ENCODE peak calls at places on chromosomes 12 and 14, in four cellular contexts. One of them, this sample, is unnamed. For H3K4me1, the result is how much of the 10 kb centered on the place peaks cover.

GRCh38 chr12:34595749-34596733 is 573.7 kb downstream of the ALG10 start:
- DNase-seq in lower lobe of right lung: peak
- DNase-seq in fibroblast of lung: no peak
- DNase-seq in neural progenitor cell: no peak
- DNase-seq in this sample: no peak

GRCh38 chr14:96793547-96793946 is 3.6 kb upstream of the VRK1 start:
- DNase-seq in fibroblast of lung: peak
- DNase-seq in neural progenitor cell: no peak
- DNase-seq in lower lobe of right lung: no peak
- DNase-seq in this sample: no peak

GRCh38 chr14:76186318-76187027 is 34.8 kb downstream of the GPATCH2L start:
- DNase-seq in neural progenitor cell: peak
- DNase-seq in lower lobe of right lung: no peak
- DNase-seq in fibroblast of lung: no peak
- DNase-seq in this sample: no peak

GRCh38 chr14:89428556-89429196 is 11.6 kb upstream of the FOXN3 start:
- DNase-seq in fibroblast of lung: peak
- DNase-seq in lower lobe of right lung: no peak
- DNase-seq in neural progenitor cell: peak
- DNase-seq in this sample: no peak

GRCh38 chr14:78245238-78245637 is 75.1 kb downstream of the NRXN3 start:
- DNase-seq in neural progenitor cell: no peak
- DNase-seq in fibroblast of lung: no peak
- DNase-seq in lower lobe of right lung: peak
- DNase-seq in this sample: no peak

GRCh38 chr12:89895591-89895990 is 187.0 kb upstream of the ATP2B1 start:
- DNase-seq in lower lobe of right lung: no peak
- DNase-seq in fibroblast of lung: no peak
- DNase-seq in neural progenitor cell: no peak
- DNase-seq in this sample: no peak

GRCh38 chr14:50343424-50343823 is 31.3 kb downstream of the DMAC2L start:
- DNase-seq in lower lobe of right lung: no peak
- DNase-seq in fibroblast of lung: peak
- DNase-seq in neural progenitor cell: no peak
- DNase-seq in this sample: no peak

GRCh38 chr12:94762259-94762942 is 112.0 kb upstream of the TMCC3 start:
- DNase-seq in neural progenitor cell: no peak
- DNase-seq in lower lobe of right lung: no peak
- DNase-seq in fibroblast of lung: no peak
- DNase-seq in this sample: no peak

GRCh38 chr12:4276524-4277204 is 3.1 kb downstream of the CCND2 start:
- DNase-seq in fibroblast of lung: peak
- DNase-seq in lower lobe of right lung: peak
- DNase-seq in neural progenitor cell: peak
- DNase-seq in this sample: peak

GRCh38 chr14:64762044-64763034 is 58.1 kb downstream of the PLEKHG3 start:
- DNase-seq in lower lobe of right lung: peak
- DNase-seq in fibroblast of lung: peak
- DNase-seq in neural progenitor cell: peak
- DNase-seq in this sample: peak
- H3K27ac ChIP-seq in lower lobe of right lung: peak
- H3K27ac ChIP-seq in fibroblast of lung: peak
- H3K27ac ChIP-seq in neural progenitor cell: no peak
- H3K27ac ChIP-seq in this sample: peak

DNA sequence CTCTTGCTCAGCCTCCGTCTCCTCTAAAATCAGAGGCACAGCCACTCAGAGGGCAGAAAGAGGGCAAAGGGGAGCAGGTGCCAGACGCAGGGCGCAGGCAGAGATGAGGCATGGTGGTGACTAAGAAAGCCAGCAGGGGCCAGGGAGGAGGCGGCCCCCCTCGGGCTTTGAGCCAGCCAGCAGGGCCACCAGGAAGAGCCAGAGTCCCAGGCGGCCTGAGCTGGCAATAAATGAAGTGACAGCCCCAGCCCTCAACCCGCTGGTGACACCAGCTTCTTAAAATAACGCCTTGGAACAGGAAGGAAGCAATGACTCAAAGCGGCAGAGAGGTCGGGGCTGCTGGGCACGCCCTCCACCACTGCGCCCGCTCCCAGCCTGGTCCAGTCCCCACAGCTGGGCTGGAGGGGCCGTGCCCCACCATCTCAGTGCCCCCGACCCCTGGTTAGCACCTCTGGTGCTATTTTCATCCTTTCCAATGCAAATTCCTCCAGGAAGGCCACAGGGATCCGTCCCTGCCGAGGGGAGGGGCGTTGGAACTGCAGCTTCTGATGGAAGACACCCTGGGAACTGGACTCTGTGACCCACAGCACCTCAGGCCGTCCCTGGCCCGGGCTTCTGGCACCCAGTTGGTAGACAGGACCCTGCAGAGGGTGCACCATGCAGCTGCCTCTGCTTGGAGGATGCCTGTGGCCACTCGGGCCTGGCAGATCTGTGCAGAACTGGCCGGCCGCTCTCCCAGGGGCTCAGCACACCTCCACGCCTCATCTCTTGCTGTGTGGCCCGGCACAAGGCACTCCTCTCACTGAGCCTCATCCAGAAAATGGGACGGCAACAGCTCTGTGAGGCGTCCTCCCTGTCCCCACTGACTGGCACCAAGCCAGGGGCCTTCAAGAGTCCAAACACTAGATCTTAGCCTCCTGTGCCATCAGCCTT is 113.7 kb downstream of the NCOR2 start:
- DNase-seq in fibroblast of lung: peak
- DNase-seq in neural progenitor cell: no peak
- DNase-seq in lower lobe of right lung: peak
- DNase-seq in this sample: peak
- H3K4me1 ChIP-seq in fibroblast of lung: under half
- H3K4me1 ChIP-seq in neural progenitor cell: under half
- H3K4me1 ChIP-seq in lower lobe of right lung: half or more
- H3K4me1 ChIP-seq in this sample: under half

GRCh38 chr14:98138666-98139065 is 1133.3 kb downstream of the BCL11B start:
- DNase-seq in fibroblast of lung: peak
- DNase-seq in lower lobe of right lung: no peak
- DNase-seq in neural progenitor cell: peak
- DNase-seq in this sample: peak

GRCh38 chr14:98144964-98145363 is 1127.0 kb downstream of the BCL11B start:
- DNase-seq in fibroblast of lung: peak
- DNase-seq in neural progenitor cell: no peak
- DNase-seq in lower lobe of right lung: no peak
- DNase-seq in this sample: no peak

GRCh38 chr14:98137626-98138025 is 1134.4 kb downstream of the BCL11B start:
- DNase-seq in fibroblast of lung: no peak
- DNase-seq in lower lobe of right lung: no peak
- DNase-seq in neural progenitor cell: no peak
- DNase-seq in this sample: no peak

GRCh38 chr14:98143566-98143965 is 1128.4 kb downstream of the BCL11B start:
- DNase-seq in lower lobe of right lung: no peak
- DNase-seq in neural progenitor cell: no peak
- DNase-seq in fibroblast of lung: no peak
- DNase-seq in this sample: no peak

GRCh38 chr14:98140862-98141261 is 1131.1 kb downstream of the BCL11B start:
- DNase-seq in neural progenitor cell: no peak
- DNase-seq in lower lobe of right lung: no peak
- DNase-seq in fibroblast of lung: no peak
- DNase-seq in this sample: no peak
- H3K4me3 ChIP-seq in neural progenitor cell: no peak
- H3K4me3 ChIP-seq in lower lobe of right lung: no peak
- H3K4me3 ChIP-seq in fibroblast of lung: no peak
- H3K4me3 ChIP-seq in this sample: no peak

DNA sequence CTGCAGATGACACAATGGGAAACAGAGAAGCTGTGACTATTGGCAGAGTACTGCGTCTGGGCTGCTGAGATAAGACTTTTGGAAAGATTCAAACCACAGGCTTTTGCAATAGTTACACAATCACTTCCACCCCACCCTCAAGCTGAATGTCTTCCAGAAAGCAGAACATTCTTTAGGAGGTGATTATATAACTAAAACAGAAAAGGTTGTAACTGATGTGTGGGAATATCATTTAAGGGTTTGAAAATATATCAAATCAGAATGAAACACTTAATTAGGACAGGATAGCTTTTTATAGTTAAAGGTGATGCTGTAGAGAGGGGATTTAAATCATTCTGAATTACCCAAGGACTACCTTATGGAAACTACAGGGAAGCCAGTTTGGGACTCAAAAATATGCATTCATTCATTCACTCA is 75.2 kb upstream of the TMPO start:
- DNase-seq in neural progenitor cell: no peak
- DNase-seq in lower lobe of right lung: peak
- DNase-seq in fibroblast of lung: peak
- DNase-seq in this sample: peak
- H3K27ac ChIP-seq in neural progenitor cell: no peak
- H3K27ac ChIP-seq in lower lobe of right lung: peak
- H3K27ac ChIP-seq in fibroblast of lung: no peak
- H3K27ac ChIP-seq in this sample: no peak

DNA sequence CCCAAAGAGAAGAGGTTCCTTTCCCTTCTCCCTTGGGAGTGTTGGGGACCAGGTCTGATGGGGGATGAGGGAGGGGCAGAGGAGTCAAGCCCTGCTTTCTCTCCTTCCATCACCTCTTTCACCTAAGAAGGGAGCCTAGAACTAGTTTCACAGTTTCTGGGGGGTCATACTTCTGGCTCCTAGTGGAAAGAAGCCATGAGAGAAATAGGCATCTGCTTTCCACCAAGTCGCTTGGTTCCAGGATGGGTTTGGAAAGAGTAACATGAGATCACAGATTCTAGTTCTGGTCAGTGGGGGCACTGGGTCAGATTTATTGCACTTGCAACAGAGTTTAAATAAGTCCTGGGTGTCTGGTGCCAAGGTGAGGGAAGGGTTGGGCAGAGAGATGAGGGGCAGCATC is 10.5 kb upstream of the ZNF385A start:
- DNase-seq in fibroblast of lung: no peak
- DNase-seq in lower lobe of right lung: no peak
- DNase-seq in neural progenitor cell: no peak
- DNase-seq in this sample: no peak
- H3K4me1 ChIP-seq in fibroblast of lung: under half
- H3K4me1 ChIP-seq in lower lobe of right lung: under half
- H3K4me1 ChIP-seq in neural progenitor cell: under half
- H3K4me1 ChIP-seq in this sample: under half

GRCh38 chr12:130714591-130715149 is 1.4 kb downstream of the RIMBP2 start:
- DNase-seq in fibroblast of lung: no peak
- DNase-seq in lower lobe of right lung: no peak
- DNase-seq in neural progenitor cell: peak
- DNase-seq in this sample: peak

GRCh38 chr12:130715996-130716917 is at the start of gene RIMBP2:
- DNase-seq in lower lobe of right lung: no peak
- DNase-seq in neural progenitor cell: peak
- DNase-seq in fibroblast of lung: peak
- DNase-seq in this sample: peak

GRCh38 chr12:130716918-130717306 is 813 bp upstream of the RIMBP2 start:
- DNase-seq in lower lobe of right lung: no peak
- DNase-seq in fibroblast of lung: no peak
- DNase-seq in neural progenitor cell: peak
- DNase-seq in this sample: no peak

GRCh38 chr12:130714091-130714590 is 2.0 kb downstream of the RIMBP2 start:
- DNase-seq in lower lobe of right lung: no peak
- DNase-seq in neural progenitor cell: peak
- DNase-seq in fibroblast of lung: no peak
- DNase-seq in this sample: no peak

GRCh38 chr12:130715150-130715995 is 726 bp downstream of the RIMBP2 start:
- DNase-seq in neural progenitor cell: peak
- DNase-seq in lower lobe of right lung: no peak
- DNase-seq in fibroblast of lung: no peak
- DNase-seq in this sample: no peak
- H3K4me3 ChIP-seq in neural progenitor cell: peak
- H3K4me3 ChIP-seq in lower lobe of right lung: peak
- H3K4me3 ChIP-seq in fibroblast of lung: no peak
- H3K4me3 ChIP-seq in this sample: peak

GRCh38 chr12:104719700-104720345 is 238.3 kb downstream of the SLC41A2 start:
- DNase-seq in neural progenitor cell: no peak
- DNase-seq in fibroblast of lung: no peak
- DNase-seq in lower lobe of right lung: no peak
- DNase-seq in this sample: no peak

GRCh38 chr12:104716183-104716571 is 241.9 kb downstream of the SLC41A2 start:
- DNase-seq in fibroblast of lung: no peak
- DNase-seq in lower lobe of right lung: no peak
- DNase-seq in neural progenitor cell: no peak
- DNase-seq in this sample: no peak

GRCh38 chr12:104720346-104721064 is 237.6 kb downstream of the SLC41A2 start:
- DNase-seq in neural progenitor cell: no peak
- DNase-seq in lower lobe of right lung: no peak
- DNase-seq in fibroblast of lung: peak
- DNase-seq in this sample: peak

GRCh38 chr12:104721065-104721458 is 237.0 kb downstream of the SLC41A2 start:
- DNase-seq in neural progenitor cell: peak
- DNase-seq in fibroblast of lung: no peak
- DNase-seq in lower lobe of right lung: no peak
- DNase-seq in this sample: no peak

DNA sequence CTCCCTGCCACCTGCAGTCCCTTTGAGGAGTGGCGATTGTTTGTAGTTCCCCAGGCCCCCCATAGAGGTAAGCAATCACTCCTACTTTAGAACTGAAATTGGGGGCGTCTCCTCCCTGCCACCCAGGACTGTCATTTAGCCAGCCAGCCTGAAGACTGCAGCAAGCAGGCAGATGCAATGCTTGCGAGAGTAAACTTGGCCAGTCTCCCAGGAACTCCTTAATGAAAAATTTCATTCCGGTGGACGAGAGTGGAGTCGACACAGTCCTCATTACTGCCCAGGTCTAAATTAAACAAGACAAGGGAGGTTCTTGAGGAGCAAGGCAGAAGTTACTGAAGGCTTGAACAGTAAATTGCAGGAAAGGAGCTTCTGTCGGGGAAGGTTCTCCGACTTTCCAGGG is 239.5 kb downstream of the SLC41A2 start:
- DNase-seq in fibroblast of lung: peak
- DNase-seq in neural progenitor cell: no peak
- DNase-seq in lower lobe of right lung: no peak
- DNase-seq in this sample: peak
- H3K27ac ChIP-seq in fibroblast of lung: no peak
- H3K27ac ChIP-seq in neural progenitor cell: no peak
- H3K27ac ChIP-seq in lower lobe of right lung: no peak
- H3K27ac ChIP-seq in this sample: no peak

DNA sequence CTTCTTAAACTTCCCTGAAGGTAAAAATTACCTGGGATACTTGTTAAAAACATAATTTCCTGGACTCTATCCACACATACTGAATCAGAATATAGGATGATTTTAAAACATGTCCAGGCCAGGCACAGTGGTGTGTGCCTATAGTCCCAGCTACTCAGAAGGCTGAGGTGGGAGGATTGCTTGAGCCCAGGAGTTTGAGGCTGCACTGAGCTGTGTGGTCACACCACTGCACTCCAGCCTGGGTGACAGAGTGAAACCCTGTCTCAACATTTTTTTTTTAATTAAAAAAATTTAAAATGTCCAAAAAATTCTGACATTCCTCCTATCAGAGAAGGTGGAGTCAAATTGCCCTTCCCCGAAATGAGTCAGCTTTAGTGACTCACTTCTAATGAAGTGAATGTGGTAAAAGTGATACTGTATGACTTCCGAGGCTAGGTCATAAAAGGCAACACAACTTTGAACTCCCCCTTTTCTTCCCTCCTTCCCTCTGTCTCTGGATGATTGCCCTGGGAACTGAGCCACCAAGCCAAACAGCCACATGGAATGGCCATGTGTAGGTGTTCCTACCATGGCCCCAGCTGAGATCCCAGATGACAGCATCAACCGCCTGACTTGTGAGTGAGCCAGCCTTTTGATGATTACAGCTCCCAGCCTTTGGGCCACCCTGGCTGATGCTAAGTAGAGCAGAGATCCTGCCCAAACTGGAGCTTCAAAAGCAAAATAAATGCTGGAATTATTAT is 36.3 kb downstream of the LIMA1 start:
- DNase-seq in fibroblast of lung: peak
- DNase-seq in lower lobe of right lung: no peak
- DNase-seq in neural progenitor cell: no peak
- DNase-seq in this sample: peak
- H3K4me1 ChIP-seq in fibroblast of lung: under half
- H3K4me1 ChIP-seq in lower lobe of right lung: under half
- H3K4me1 ChIP-seq in neural progenitor cell: under half
- H3K4me1 ChIP-seq in this sample: under half